ENCODE peak calls at places on chromosomes 4 and X, in six cellular contexts. B, H, J, X, O and T are unnamed samples.
A peak's percentile ranks its signal among the peaks of the same experiment; 100 is the strongest.

GRCh38 chr4:34105311-34105710 is 2139.0 kb downstream of the ARAP2 start:
- DNase-seq in B (no peak), H (no peak), J (no peak), X (no peak), O (no peak), T (no peak)

GRCh38 chrX:43693602-43694406 is 37.7 kb downstream of the MAOA start:
- DNase-seq in B (no peak), H (no peak), J (no peak), X (no peak), O (peak; percentile 89), T (no peak)

GRCh38 chr4:173270312-173271027 is 63.7 kb downstream of the HMGB2 start:
- DNase-seq in B (no peak), H (no peak), J (no peak), X (no peak), O (no peak), T (no peak)

GRCh38 chr4:98185279-98185678 is 42.0 kb upstream of the STPG2 start:
- DNase-seq in B (no peak), H (no peak), J (no peak), X (no peak), O (no peak), T (no peak)

GRCh38 chr4:165207016-165207430 is 338 bp upstream of the KLHL2 start:
- DNase-seq in B (no peak), H (peak; percentile 10), J (no peak), X (no peak), O (no peak), T (peak; percentile 20)

GRCh38 chr4:88442636-88443260 is 14.2 kb upstream of the HERC5 start:
- DNase-seq in B (no peak), H (no peak), J (no peak), X (no peak), O (no peak), T (no peak)

GRCh38 chrX:53421772-53422090 is 723 bp downstream of the SMC1A start:
- DNase-seq in B (no peak), H (no peak), J (no peak), X (no peak), O (peak; percentile 19), T (no peak)

GRCh38 chr4:84944952-84945351 is 21.5 kb downstream of the WDFY3 start:
- DNase-seq in B (no peak), H (no peak), J (no peak), X (no peak), O (peak; percentile 48), T (no peak)

GRCh38 chr4:82984459-82984858 is 26.2 kb downstream of the LIN54 start:
- DNase-seq in B (peak; percentile 29), H (no peak), J (no peak), X (no peak), O (peak; percentile 10), T (no peak)

GRCh38 chr4:20839957-20840356 is 139.7 kb downstream of the PACRGL start:
- DNase-seq in B (no peak), H (no peak), J (no peak), X (no peak), O (no peak), T (no peak)

GRCh38 chr4:8886625-8887406 is 15.2 kb upstream of the HMX1 start:
- DNase-seq in B (peak; percentile 51), H (no peak), J (no peak), X (no peak), O (no peak), T (no peak)

GRCh38 chr4:48254381-48255072 is 15.1 kb downstream of the TEC start:
- DNase-seq in B (no peak), H (no peak), J (no peak), X (no peak), O (no peak), T (no peak)

GRCh38 chrX:105483011-105483410 is 262.5 kb upstream of the TEX13A start:
- DNase-seq in B (no peak), H (no peak), J (no peak), X (no peak), O (no peak), T (no peak)

GRCh38 chr4:78687818-78688217 is 88.3 kb upstream of the BMP2K start:
- DNase-seq in B (no peak), H (no peak), J (no peak), X (no peak), O (no peak), T (no peak)

GRCh38 chrX:1226249-1226648 is 13.8 kb upstream of the CRLF2 start:
- DNase-seq in B (no peak), H (no peak), J (no peak), X (no peak), O (no peak), T (no peak)

GRCh38 chrX:17846045-17846444 is 15.1 kb downstream of the RAI2 start:
- DNase-seq in B (no peak), H (no peak), J (no peak), X (no peak), O (no peak), T (no peak)

GRCh38 chrX:110081740-110082139 is 78.8 kb downstream of the TMEM164 start:
- DNase-seq in B (no peak), H (no peak), J (no peak), X (no peak), O (no peak), T (no peak)

GRCh38 chr4:152352215-152352614 is 183.7 kb downstream of the FBXW7 start:
- DNase-seq in B (no peak), H (no peak), J (no peak), X (no peak), O (no peak), T (no peak)

GRCh38 chr4:117623321-117623720 is 411.0 kb upstream of the NDST3 start:
- DNase-seq in B (no peak), H (no peak), J (no peak), X (no peak), O (no peak), T (no peak)

GRCh38 chr4:101014417-101014816 is 332.9 kb downstream of the PPP3CA start:
- DNase-seq in B (no peak), H (no peak), J (peak; percentile 57), X (no peak), O (no peak), T (no peak)

GRCh38 chr4:20418865-20419451 is 167.3 kb downstream of the SLIT2 start:
- DNase-seq in B (no peak), H (no peak), J (peak; percentile 40), X (no peak), O (peak; percentile 36), T (no peak)

GRCh38 chr4:172898715-172899114 is 269.9 kb upstream of the GALNT7 start:
- DNase-seq in B (no peak), H (no peak), J (no peak), X (no peak), O (peak; percentile 5), T (no peak)

GRCh38 chrX:119417842-119418241 is 18.7 kb downstream of the SLC25A43 start:
- DNase-seq in B (no peak), H (no peak), J (no peak), X (no peak), O (peak; percentile 21), T (no peak)

GRCh38 chr4:67871867-67872266 is 11.9 kb downstream of the TMPRSS11D start:
- DNase-seq in B (no peak), H (peak; percentile 7), J (no peak), X (no peak), O (peak; percentile 24), T (no peak)

GRCh38 chrX:65203545-65203944 is 227.3 kb upstream of the ZC4H2 start:
- DNase-seq in B (no peak), H (no peak), J (no peak), X (no peak), O (no peak), T (no peak)

GRCh38 chr4:6568689-6569332 is 6.2 kb upstream of the MAN2B2 start:
- DNase-seq in B (no peak), H (no peak), J (no peak), X (no peak), O (no peak), T (no peak)

GRCh38 chrX:37380920-37381319 is 31.8 kb downstream of the PRRG1 start:
- DNase-seq in B (no peak), H (no peak), J (no peak), X (no peak), O (peak; percentile 25), T (no peak)

GRCh38 chrX:45851434-45851991 is 650.8 kb upstream of the DIPK2B start:
- DNase-seq in B (no peak), H (no peak), J (no peak), X (peak; percentile 65), O (no peak), T (no peak)

GRCh38 chrX:45850775-45851433 is 650.2 kb upstream of the DIPK2B start:
- DNase-seq in B (no peak), H (no peak), J (no peak), X (peak; percentile 48), O (peak; percentile 6), T (no peak)

GRCh38 chrX:45850197-45850774 is 649.6 kb upstream of the DIPK2B start:
- DNase-seq in B (no peak), H (no peak), J (no peak), X (no peak), O (no peak), T (no peak)

GRCh38 chrX:45849261-45849660 is 648.6 kb upstream of the DIPK2B start:
- DNase-seq in B (no peak), H (no peak), J (no peak), X (no peak), O (peak; percentile 61), T (no peak)

GRCh38 chrX:45852884-45853283 is 652.2 kb upstream of the DIPK2B start:
- DNase-seq in B (no peak), H (no peak), J (no peak), X (no peak), O (no peak), T (no peak)
- TF ChIP-seq TAF1 in B (no peak), H (no peak), J (no peak), X (no peak), O (no peak), T (no peak)

GRCh38 chrX:136868283-136869055 is 12.1 kb downstream of the RBMX start:
- DNase-seq in B (no peak), H (no peak), J (no peak), X (no peak), O (no peak), T (no peak)
- TF ChIP-seq POLR2AphosphoS5 in B (peak; percentile 60), H (peak; percentile 61), J (peak; percentile 60), X (peak; percentile 73), O (no peak), T (peak; percentile 88)

DNA sequence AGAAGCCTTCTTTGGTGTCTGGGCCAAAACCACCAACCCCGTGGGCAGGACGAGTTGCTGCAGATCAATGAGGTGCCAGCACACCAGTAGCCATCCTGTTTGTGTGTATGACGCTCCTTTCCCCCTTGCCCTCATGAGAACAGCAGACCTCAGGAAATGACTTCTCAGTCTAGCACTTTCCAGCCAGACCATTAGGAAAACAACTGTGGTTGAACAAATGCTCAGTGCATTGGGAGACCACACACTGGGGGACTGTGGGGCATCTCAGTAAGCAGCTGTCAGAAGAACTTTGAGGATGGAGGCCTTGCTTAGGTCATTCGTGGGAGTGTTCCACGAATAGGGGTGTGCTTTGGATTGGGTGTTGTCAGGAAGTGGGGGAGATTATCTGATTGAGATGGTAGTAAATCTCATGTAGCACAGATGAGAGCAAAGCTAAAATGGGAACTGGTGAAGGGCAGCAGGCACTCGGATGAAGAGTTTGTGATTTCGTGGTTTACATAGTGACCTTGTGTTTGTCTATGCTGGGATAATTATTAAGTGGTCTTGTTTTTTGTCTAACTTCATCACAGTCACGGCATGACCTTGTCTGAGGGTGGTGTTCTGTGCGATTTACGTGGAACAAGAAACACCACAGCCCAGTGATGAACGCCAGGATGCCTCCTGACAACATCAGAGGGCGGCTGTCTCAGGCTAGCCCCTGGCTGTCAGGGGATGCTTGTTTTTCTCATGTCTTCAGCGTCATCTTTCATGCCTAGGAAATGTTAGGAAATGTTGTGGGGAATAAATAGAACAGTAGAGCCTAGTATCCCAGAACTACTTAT is 70.1 kb downstream of the USP46 start:
- DNase-seq in B (no peak), H (no peak), J (no peak), X (no peak), O (no peak), T (no peak)
- TF ChIP-seq POLR2A in B (no peak), H (no peak), J (no peak), X (no peak), O (no peak), T (no peak)

GRCh38 chr4:99826016-99826415 is 9.4 kb downstream of the DAPP1 start:
- DNase-seq in B (no peak), H (no peak), J (no peak), X (no peak), O (no peak), T (no peak)
- TF ChIP-seq TAF1 in B (no peak), H (no peak), J (no peak), X (no peak), O (no peak), T (no peak)